ENCODE peak calls at places on chromosomes 7 and 10, in eight cellular contexts. P, H, N, Y, D, Q, V and U are unnamed samples.

GRCh38 chr10:85195596-85195995 is 867.2 kb downstream of the CCSER2 start:
- DNase-seq in P (no peak), H (no peak), N (no peak), Y (no peak), D (no peak), Q (no peak), V (no peak), U (no peak)

GRCh38 chr7:96654630-96655188 is 54.9 kb downstream of the SEM1 start:
- DNase-seq in P (no peak), H (no peak), N (no peak), Y (no peak), D (no peak), Q (no peak), V (no peak), U (no peak)

GRCh38 chr7:12124028-12124427 is 87.1 kb upstream of the TMEM106B start:
- DNase-seq in P (no peak), H (no peak), N (no peak), Y (no peak), D (no peak), Q (no peak), V (no peak), U (no peak)

GRCh38 chr10:102118867-102119266 is 1.3 kb downstream of the LDB1 start:
- DNase-seq in P (no peak), H (peak; percentile 50), N (peak; percentile 48), Y (no peak), D (peak; percentile 44), Q (no peak), V (peak; percentile 57), U (peak; percentile 50)

GRCh38 chr10:128631801-128632241 is 505.6 kb upstream of the MKI67 start:
- DNase-seq in P (no peak), H (no peak), N (peak; percentile 16), Y (no peak), D (no peak), Q (no peak), V (peak; percentile 50), U (peak; percentile 10)

GRCh38 chr10:129244298-129244697 is 222.7 kb upstream of the MGMT start:
- DNase-seq in P (no peak), H (no peak), N (no peak), Y (no peak), D (no peak), Q (no peak), V (no peak), U (no peak)

GRCh38 chr7:42254217-42254616 is 17.2 kb upstream of the GLI3 start:
- DNase-seq in P (peak; percentile 85), H (no peak), N (peak; percentile 81), Y (no peak), D (no peak), Q (no peak), V (peak; percentile 88), U (peak; percentile 78)

GRCh38 chr10:76017733-76018433 is 586.5 kb downstream of the LRMDA start:
- DNase-seq in P (no peak), H (no peak), N (no peak), Y (no peak), D (no peak), Q (no peak), V (no peak), U (no peak)

GRCh38 chr10:109894516-109894915 is 28.8 kb downstream of the XPNPEP1 start:
- DNase-seq in P (peak; percentile 92), H (peak; percentile 90), N (peak; percentile 94), Y (no peak), D (peak; percentile 76), Q (no peak), V (peak; percentile 96), U (peak; percentile 82)

GRCh38 chr10:110857265-110858158 is 14.2 kb upstream of the PDCD4 start:
- DNase-seq in P (peak; percentile 82), H (no peak), N (peak; percentile 47), Y (peak; percentile 88), D (peak; percentile 65), Q (no peak), V (peak; percentile 78), U (peak; percentile 96)

GRCh38 chr10:99429521-99430095 is 816 bp downstream of the GOT1 start:
- DNase-seq in P (no peak), H (no peak), N (no peak), Y (no peak), D (no peak), Q (no peak), V (no peak), U (no peak)

GRCh38 chr10:74174533-74174932 is 23.5 kb downstream of the ADK start:
- DNase-seq in P (no peak), H (no peak), N (no peak), Y (no peak), D (no peak), Q (no peak), V (no peak), U (no peak)

GRCh38 chr7:92797693-92798092 is 38.7 kb downstream of the CDK6 start:
- DNase-seq in P (peak; percentile 34), H (no peak), N (peak; percentile 33), Y (no peak), D (no peak), Q (no peak), V (peak; percentile 24), U (peak; percentile 23)

GRCh38 chr10:109852004-109852717 is 71.2 kb downstream of the XPNPEP1 start:
- DNase-seq in P (peak; percentile 50), H (peak; percentile 71), N (peak; percentile 66), Y (peak; percentile 81), D (peak; percentile 62), Q (peak; percentile 60), V (peak; percentile 78), U (peak; percentile 63)

GRCh38 chr10:78147202-78147601 is 113.5 kb downstream of the RPS24 start:
- DNase-seq in P (no peak), H (no peak), N (no peak), Y (no peak), D (no peak), Q (no peak), V (no peak), U (no peak)

GRCh38 chr7:73974101-73974947 is 53.6 kb upstream of the ELN start:
- DNase-seq in P (no peak), H (peak; percentile 9), N (no peak), Y (no peak), D (no peak), Q (no peak), V (no peak), U (no peak)

GRCh38 chr7:106284516-106285050 is at the start of gene NAMPT:
- DNase-seq in P (no peak), H (peak; percentile 52), N (no peak), Y (peak; percentile 73), D (peak; percentile 44), Q (no peak), V (no peak), U (peak; percentile 27)

GRCh38 chr7:139479620-139480019 is 3.9 kb downstream of the KLRG2 start:
- DNase-seq in P (no peak), H (no peak), N (no peak), Y (no peak), D (no peak), Q (no peak), V (no peak), U (no peak)

GRCh38 chr7:156445997-156446761 is 194.4 kb upstream of the RNF32 start:
- DNase-seq in P (no peak), H (no peak), N (no peak), Y (no peak), D (no peak), Q (no peak), V (no peak), U (no peak)

GRCh38 chr10:97759157-97759980 is 12.4 kb downstream of the SFRP5 start:
- DNase-seq in P (peak; percentile 40), H (peak; percentile 36), N (peak; percentile 49), Y (peak; percentile 86), D (peak; percentile 21), Q (peak; percentile 94), V (peak; percentile 83), U (peak; percentile 64)

GRCh38 chr7:93810571-93810970 is 80.0 kb downstream of the TFPI2 start:
- DNase-seq in P (no peak), H (no peak), N (no peak), Y (no peak), D (no peak), Q (no peak), V (no peak), U (no peak)

GRCh38 chr7:118696879-118697278 is 472.4 kb downstream of the ANKRD7 start:
- DNase-seq in P (no peak), H (no peak), N (no peak), Y (no peak), D (no peak), Q (no peak), V (no peak), U (no peak)

GRCh38 chr10:100976906-100977305 is 7.6 kb downstream of the SEMA4G start:
- DNase-seq in P (no peak), H (no peak), N (no peak), Y (no peak), D (no peak), Q (no peak), V (no peak), U (no peak)
- H3K4me3 ChIP-seq in P (no peak overlapping the region), H (no peak overlapping the region), N (no peak overlapping the region), Y (no peak overlapping the region), D (no peak overlapping the region), Q (no peak overlapping the region), V (no peak overlapping the region), U (no peak overlapping the region)

GRCh38 chr7:124680304-124680703 is 85.3 kb downstream of the GPR37 start:
- DNase-seq in P (no peak), H (no peak), N (no peak), Y (no peak), D (no peak), Q (no peak), V (no peak), U (no peak)
- H3K4me3 ChIP-seq in P (no peak overlapping the region), H (no peak overlapping the region), N (no peak overlapping the region), Y (no peak overlapping the region), D (no peak overlapping the region), Q (no peak overlapping the region), V (no peak overlapping the region), U (no peak overlapping the region)

GRCh38 chr7:99313204-99313573 is 12.5 kb upstream of the ARPC1A start:
- DNase-seq in P (no peak), H (no peak), N (no peak), Y (no peak), D (no peak), Q (no peak), V (no peak), U (no peak)
- H3K4me3 ChIP-seq in P (no peak overlapping the region), H (no peak overlapping the region), N (no peak overlapping the region), Y (no peak overlapping the region), D (no peak overlapping the region), Q (no peak overlapping the region), V (no peak overlapping the region), U (no peak overlapping the region)

DNA sequence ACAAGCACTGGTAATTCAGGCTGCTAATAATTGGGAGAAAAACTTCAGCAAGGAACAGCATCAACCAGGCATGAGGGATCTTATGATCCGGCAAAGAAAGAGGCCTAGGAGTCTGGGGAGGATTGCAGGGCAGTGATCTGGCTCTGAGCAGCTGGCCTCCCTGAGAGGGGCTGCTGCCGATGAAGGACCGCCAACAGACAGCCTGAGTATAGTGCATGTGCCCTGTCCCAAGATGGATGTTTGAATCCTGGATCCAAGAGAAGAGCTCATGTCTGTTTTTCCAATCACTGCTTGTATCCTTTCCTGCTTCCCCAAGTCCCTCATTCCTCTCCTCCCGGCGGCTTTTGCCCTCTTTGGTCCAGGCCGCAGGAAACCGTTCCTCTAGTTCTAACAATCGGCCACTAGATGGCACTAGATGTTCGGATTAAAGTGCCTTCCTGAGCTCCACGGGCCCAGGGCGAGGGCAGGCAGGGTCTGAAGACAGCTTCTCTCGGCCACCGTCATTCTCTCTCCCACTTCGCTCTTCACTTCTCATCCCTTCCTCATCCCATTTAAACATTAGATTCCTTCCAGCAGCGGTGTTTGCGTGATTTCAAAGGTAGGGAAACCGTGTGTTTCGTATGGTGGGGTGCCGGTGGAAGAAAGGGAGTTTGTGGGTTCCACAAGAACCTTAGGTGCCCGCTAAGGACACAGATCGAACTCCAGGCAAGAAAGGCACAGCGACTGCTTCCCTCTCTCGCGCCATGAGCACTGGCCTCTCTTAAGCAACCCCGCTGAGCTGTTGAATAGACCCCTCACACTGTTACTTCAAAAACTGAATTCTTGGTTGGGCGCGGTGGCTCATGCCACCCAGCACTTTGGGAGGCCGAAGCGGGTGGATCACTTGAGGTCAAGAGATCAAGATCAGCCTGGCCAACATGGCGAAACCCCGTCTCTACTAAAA is 82.4 kb downstream of the ADCYAP1R1 start:
- DNase-seq in P (peak; percentile 49), H (peak; percentile 60), N (peak; percentile 62), Y (peak; percentile 78), D (peak; percentile 64), Q (peak; percentile 67), V (peak; percentile 85), U (peak; percentile 61)
- H3K4me3 ChIP-seq in P (no peak overlapping the region), H (no peak overlapping the region), N (no peak overlapping the region), Y (no peak overlapping the region), D (no peak overlapping the region), Q (no peak overlapping the region), V (no peak overlapping the region), U (no peak overlapping the region)